ENCODE peak calls at places on chromosome 20, in five cellular contexts. R is HCT116, W is neural progenitor cell, N is astrocyte, T is H9. U is an unnamed sample.

GRCh38 chr20:39453890-39454289 is 491.7 kb downstream of the DHX35 start:
- DNase-seq in W (peak; percentile 80), N (no peak), R (no peak), T (no peak), U (peak; percentile 57)

GRCh38 chr20:45892049-45892816 is 1.1 kb downstream of the CTSA start:
- DNase-seq in R (no peak), N (no peak), T (no peak), W (peak; percentile 24), U (no peak)

GRCh38 chr20:6665161-6665560 is 102.3 kb upstream of the BMP2 start:
- DNase-seq in N (no peak), W (no peak), T (no peak), R (no peak), U (no peak)

GRCh38 chr20:58716476-58717277 is 24.1 kb downstream of the NPEPL1 start:
- DNase-seq in N (no peak), T (peak; percentile 29), W (peak; percentile 70), R (no peak), U (no peak)

GRCh38 chr20:52193886-52194545 is 2.4 kb upstream of the ZFP64 start:
- DNase-seq in W (no peak), R (no peak), T (no peak), N (no peak), U (no peak)

GRCh38 chr20:41086402-41087324 is 50.7 kb upstream of the PLCG1 start:
- DNase-seq in W (no peak), R (no peak), T (no peak), N (no peak), U (no peak)

GRCh38 chr20:22914291-22914690 is 120.8 kb upstream of the SSTR4 start:
- DNase-seq in N (no peak), T (no peak), W (no peak), R (no peak), U (no peak)

GRCh38 chr20:31594558-31595379 is 10.3 kb upstream of the ID1 start:
- DNase-seq in W (peak; percentile 42), R (no peak), N (no peak), T (peak; percentile 90), U (no peak)

GRCh38 chr20:1944345-1945099 is 49.3 kb downstream of the SIRPA start:
- DNase-seq in T (no peak), R (no peak), W (no peak), N (no peak), U (no peak)

GRCh38 chr20:15122613-15123012 is 785.2 kb upstream of the FLRT3 start:
- DNase-seq in W (no peak), T (no peak), N (no peak), R (no peak), U (no peak)

GRCh38 chr20:54212226-54212625 is 4.3 kb downstream of the PFDN4 start:
- DNase-seq in N (peak; percentile 83), T (no peak), R (no peak), W (no peak), U (no peak)

DNA sequence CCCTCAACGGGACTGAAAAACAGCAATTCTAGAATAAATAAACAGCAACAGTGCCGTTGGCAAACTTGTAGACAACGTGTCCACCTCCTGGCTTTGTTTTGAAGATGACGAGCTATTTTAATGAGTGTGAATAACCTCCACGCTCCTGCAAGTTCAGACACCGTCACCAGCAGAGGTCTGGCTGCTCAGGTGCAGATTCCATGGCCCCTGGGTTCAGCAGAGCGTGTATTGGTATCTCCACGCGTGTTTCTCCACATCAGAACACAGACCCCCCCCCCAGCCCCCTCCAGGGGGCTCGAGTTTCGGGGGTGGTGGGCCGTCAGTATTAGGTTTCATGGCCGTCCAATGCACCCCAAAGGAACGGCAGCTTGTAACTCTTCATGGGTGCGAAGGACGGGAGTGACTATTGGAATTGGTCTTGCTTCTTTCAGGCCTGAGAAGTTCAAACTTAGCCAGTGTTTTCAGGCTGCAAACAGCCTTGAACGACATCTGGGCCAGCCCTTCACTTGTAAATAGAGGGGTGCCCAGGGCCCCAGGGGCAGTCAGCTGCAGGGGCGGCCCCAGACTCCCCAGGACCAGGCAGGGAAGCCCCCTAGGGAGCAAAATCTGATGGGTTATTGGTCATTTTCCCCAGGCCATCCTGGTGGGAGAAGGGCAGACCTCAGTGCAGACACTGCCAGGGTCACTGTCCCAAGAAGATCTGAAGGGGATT is 308.6 kb downstream of the TAF4 start:
- DNase-seq in N (no peak), W (no peak), R (no peak), T (no peak), U (no peak)
- H3K9ac ChIP-seq in N (no peak overlapping the region), W (no peak overlapping the region), R (no peak overlapping the region), T (no peak overlapping the region), U (no peak overlapping the region)

DNA sequence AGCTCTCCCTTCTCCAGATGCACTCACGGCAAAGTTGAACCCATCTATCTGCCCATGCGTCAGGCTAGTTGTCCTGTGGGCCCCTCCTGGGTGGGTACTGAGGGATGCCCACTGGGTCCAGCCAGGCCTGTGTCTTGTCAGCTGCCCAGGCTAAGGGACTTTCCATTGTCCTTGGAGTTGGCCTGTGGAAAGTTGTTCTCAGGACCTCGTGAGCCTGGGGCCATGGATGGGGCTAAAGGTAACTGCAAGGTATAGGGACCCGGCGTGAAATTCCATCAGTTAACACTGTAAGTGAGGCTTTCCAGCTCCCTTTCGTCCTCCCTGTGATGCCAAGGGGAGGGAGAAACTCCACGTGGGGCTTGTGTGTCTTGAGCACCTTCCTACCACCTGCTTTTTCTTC is 126.5 kb downstream of the CEBPB start:
- DNase-seq in R (no peak), N (no peak), T (no peak), W (no peak), U (no peak)
- H3K4me2 ChIP-seq in R (no peak overlapping the region), N (no peak overlapping the region), T (no peak overlapping the region), W (no peak overlapping the region), U (no peak overlapping the region)

DNA sequence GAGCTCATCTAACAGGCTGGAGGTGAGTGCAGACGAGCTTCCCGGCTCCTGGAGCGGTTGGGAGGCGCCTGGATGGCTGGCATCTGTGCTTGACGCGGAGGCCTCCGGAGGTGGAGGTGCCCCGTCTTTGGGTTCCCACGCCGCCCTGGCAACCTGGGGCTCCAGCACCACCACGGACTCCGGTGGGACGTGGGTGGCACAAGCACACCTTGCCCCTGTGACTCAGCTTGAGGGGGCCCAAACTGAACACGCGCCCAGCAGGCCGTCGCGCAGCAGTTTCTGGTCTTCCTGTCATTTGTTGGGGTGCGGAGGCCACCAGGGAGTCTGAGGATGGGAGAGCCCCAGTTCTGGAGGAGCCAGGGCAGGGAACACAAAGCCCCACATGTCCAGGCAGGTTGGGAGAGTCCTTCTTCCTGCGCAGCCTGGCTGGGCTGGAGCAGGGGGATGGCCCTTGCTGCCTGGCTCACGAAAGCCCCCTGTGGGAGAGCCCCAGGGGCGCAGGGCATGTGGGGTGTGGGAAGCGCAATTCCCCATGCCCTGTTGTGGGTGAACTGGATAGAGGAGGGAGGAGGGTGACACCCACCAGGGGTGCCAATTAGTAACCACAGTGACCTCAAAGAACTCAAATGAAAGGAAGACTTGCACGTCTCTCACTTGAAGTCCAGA is 1378.6 kb upstream of the DEFB115 start:
- DNase-seq in R (no peak), N (no peak), W (no peak), T (no peak), U (no peak)
- H3K27ac ChIP-seq in R (no peak overlapping the region), N (no peak overlapping the region), W (no peak overlapping the region), T (no peak overlapping the region), U (no peak overlapping the region)

GRCh38 chr20:34527016-34527415 is 10.8 kb downstream of the DYNLRB1 start:
- DNase-seq in R (no peak), N (no peak), T (no peak), W (no peak), U (no peak)

GRCh38 chr20:34525342-34525708 is 9.1 kb downstream of the DYNLRB1 start:
- DNase-seq in R (no peak), N (no peak), T (no peak), W (no peak), U (no peak)

GRCh38 chr20:34524426-34524825 is 8.2 kb downstream of the DYNLRB1 start:
- DNase-seq in W (no peak), T (no peak), R (no peak), N (no peak), U (no peak)

GRCh38 chr20:34525709-34526416 is 9.6 kb downstream of the DYNLRB1 start:
- DNase-seq in T (no peak), R (peak; percentile 93), N (peak; percentile 98), W (no peak), U (no peak)

DNA sequence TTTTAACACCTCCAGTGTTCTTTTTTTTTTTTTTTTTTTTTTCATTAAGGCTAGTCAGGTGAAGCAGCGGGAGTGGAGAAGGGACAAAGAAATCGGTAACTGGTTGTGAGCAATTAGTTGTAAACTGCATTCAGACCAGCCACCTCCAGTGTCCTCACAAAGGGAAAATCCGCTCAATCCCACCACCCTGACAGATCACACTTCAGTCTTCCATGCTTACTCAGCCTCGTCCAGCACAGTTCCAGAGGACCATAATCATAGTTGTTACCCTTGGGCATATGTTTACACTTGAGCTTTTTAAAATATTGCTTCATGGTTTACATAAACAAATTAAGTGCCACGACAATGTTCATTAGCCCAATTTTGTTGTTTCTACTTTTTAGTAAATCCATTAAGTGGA is 10.2 kb downstream of the DYNLRB1 start:
- DNase-seq in N (no peak), R (no peak), W (no peak), T (no peak), U (no peak)
- H3K9ac ChIP-seq in N (peak overlapping the region; percentile 50), R (peak overlapping the region; percentile 59), W (no peak overlapping the region), T (no peak overlapping the region), U (no peak overlapping the region)

GRCh38 chr20:63225082-63225454 is 9.1 kb upstream of the YTHDF1 start:
- DNase-seq in T (no peak), R (no peak), N (no peak), W (no peak), U (no peak)
- H3K4me2 ChIP-seq in T (no peak overlapping the region), R (peak overlapping the region; percentile 59), N (peak overlapping the region; percentile 32), W (no peak overlapping the region), U (no peak overlapping the region)

GRCh38 chr20:35120012-35120701 is 27.0 kb downstream of the EDEM2 start:
- DNase-seq in R (no peak), T (no peak), N (peak; percentile 85), W (no peak), U (peak; percentile 65)
- H3K27ac ChIP-seq in R (no peak overlapping the region), T (no peak overlapping the region), N (peak overlapping the region; percentile 4), W (no peak overlapping the region), U (peak overlapping the region; percentile 30)

DNA sequence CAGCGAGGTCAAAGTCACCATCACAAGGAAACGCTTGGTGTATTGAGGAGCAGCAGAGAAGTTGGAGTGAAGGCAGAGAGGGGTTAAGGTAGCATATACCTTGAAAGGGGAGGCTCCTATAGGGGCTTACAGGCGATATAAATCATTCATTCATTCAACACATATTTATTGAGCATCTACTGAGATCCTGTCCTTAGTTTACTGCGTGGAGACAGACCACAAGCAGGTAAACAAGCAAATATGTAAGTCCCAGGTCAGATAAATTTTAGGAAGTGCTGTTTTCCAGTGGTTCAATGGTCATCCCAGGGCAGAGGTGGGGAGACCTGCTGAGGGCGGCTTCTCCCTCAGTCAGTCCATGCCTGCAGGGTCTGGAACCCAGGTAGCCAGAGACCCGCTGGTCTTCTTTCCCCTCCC is 761 bp upstream of the DNMT3B start:
- DNase-seq in R (no peak), N (no peak), W (no peak), T (no peak), U (no peak)
- H3K9ac ChIP-seq in R (peak overlapping the region; percentile 95), N (peak overlapping the region; percentile 86), W (no peak overlapping the region), T (peak overlapping the region; percentile 11), U (peak overlapping the region; percentile 61)

DNA sequence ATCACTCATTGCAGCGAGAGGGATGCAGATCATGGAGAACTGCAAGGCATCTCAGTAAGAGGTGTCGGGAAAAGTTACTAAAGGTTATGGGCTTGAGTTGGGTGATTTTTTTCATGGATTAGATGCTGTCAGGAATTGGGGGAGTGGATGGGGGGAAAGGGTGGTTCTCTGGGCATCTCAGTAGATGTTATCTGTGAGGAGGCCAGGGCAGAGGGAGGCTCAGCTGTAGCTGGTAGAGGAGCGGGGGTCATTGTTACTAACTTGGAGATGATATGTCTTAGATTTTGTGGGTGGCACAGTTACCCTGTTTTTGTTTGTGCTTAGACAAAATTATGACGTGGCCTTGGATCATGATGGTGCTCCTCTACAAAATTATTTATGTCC is 2.6 kb upstream of the PCMTD2 start:
- DNase-seq in W (no peak), N (no peak), T (no peak), R (no peak), U (no peak)
- H3K4me2 ChIP-seq in W (no peak overlapping the region), N (no peak overlapping the region), T (no peak overlapping the region), R (no peak overlapping the region), U (no peak overlapping the region)